ENCODE peak calls at places on chromosomes 3 and 15, in nine cellular contexts. K is AG10803, R is T follicular helper cell, P is putamen, I is hepatocyte, L is mucosa of descending colon, T is germinal center, Q is testis, J is B cell. F is an unnamed sample.

GRCh38 chr15:92011611-92012367 is 158.3 kb downstream of the SLCO3A1 start:
- DNase-seq in K (peak), R (no peak), P (no peak), I (no peak), L (no peak), T (peak), Q (peak), J (no peak), F (no peak)

GRCh38 chr3:57974796-57975388 is 33.3 kb upstream of the FLNB start:
- DNase-seq in K (peak), R (no peak), P (no peak), I (peak), L (no peak), T (no peak), Q (no peak), J (no peak), F (no peak)

GRCh38 chr3:47420511-47421484 is 40.0 kb downstream of the PTPN23 start:
- DNase-seq in K (peak), R (peak), P (peak), I (peak), L (peak), T (peak), Q (peak), J (peak), F (peak)

GRCh38 chr3:178966299-178967183 is 105.1 kb downstream of the ZMAT3 start:
- DNase-seq in K (peak), R (no peak), P (peak), I (peak), L (no peak), T (peak), Q (peak), J (no peak), F (no peak)

GRCh38 chr3:172289583-172289982 is 158.7 kb downstream of the GHSR start:
- DNase-seq in K (no peak), R (no peak), P (no peak), I (no peak), L (no peak), T (no peak), Q (peak), J (no peak), F (peak)

GRCh38 chr3:9110316-9110715 is 139.1 kb downstream of the SRGAP3 start:
- DNase-seq in K (no peak), R (no peak), P (no peak), I (no peak), L (no peak), T (no peak), Q (no peak), J (no peak), F (no peak)

GRCh38 chr15:33067456-33067855 is 127.1 kb downstream of the FMN1 start:
- DNase-seq in K (peak), R (no peak), P (no peak), I (no peak), L (no peak), T (no peak), Q (no peak), J (no peak), F (no peak)

GRCh38 chr3:4520013-4520881 is 27.1 kb downstream of the ITPR1 start:
- DNase-seq in K (no peak), R (no peak), P (no peak), I (no peak), L (no peak), T (no peak), Q (no peak), J (no peak), F (no peak)

GRCh38 chr3:185342458-185343169 is 20.3 kb upstream of the MAP3K13 start:
- DNase-seq in K (no peak), R (no peak), P (no peak), I (no peak), L (no peak), T (no peak), Q (no peak), J (no peak), F (no peak)

GRCh38 chr3:64915778-64916177 is 228.0 kb upstream of the ADAMTS9 start:
- DNase-seq in K (peak), R (no peak), P (no peak), I (peak), L (no peak), T (no peak), Q (no peak), J (no peak), F (no peak)

GRCh38 chr3:108293858-108294257 is 2.5 kb upstream of the HHLA2 start:
- DNase-seq in K (no peak), R (no peak), P (no peak), I (no peak), L (no peak), T (no peak), Q (no peak), J (no peak), F (peak)

GRCh38 chr15:48244923-48245322 is 38.8 kb downstream of the SLC12A1 start:
- DNase-seq in K (peak), R (no peak), P (no peak), I (no peak), L (no peak), T (no peak), Q (no peak), J (no peak), F (no peak)

GRCh38 chr15:28003302-28004037 is 95.6 kb downstream of the OCA2 start:
- DNase-seq in K (no peak), R (no peak), P (no peak), I (no peak), L (no peak), T (no peak), Q (no peak), J (no peak), F (no peak)

GRCh38 chr3:134597390-134597975 is 53.3 kb downstream of the KY start:
- DNase-seq in K (peak), R (no peak), P (no peak), I (no peak), L (no peak), T (no peak), Q (no peak), J (no peak), F (no peak)

GRCh38 chr3:16675805-16676204 is 70.6 kb upstream of the DAZL start:
- DNase-seq in K (no peak), R (no peak), P (no peak), I (no peak), L (no peak), T (no peak), Q (no peak), J (no peak), F (no peak)

GRCh38 chr3:171228228-171228627 is 201.7 kb upstream of the SLC2A2 start:
- DNase-seq in K (no peak), R (no peak), P (no peak), I (no peak), L (no peak), T (no peak), Q (no peak), J (no peak), F (no peak)

GRCh38 chr3:149575213-149575961 is 82.4 kb downstream of the WWTR1 start:
- DNase-seq in K (peak), R (no peak), P (no peak), I (peak), L (no peak), T (no peak), Q (peak), J (no peak), F (no peak)

GRCh38 chr15:40746916-40747418 is 8.1 kb downstream of the RMDN3 start:
- DNase-seq in K (peak), R (no peak), P (no peak), I (no peak), L (no peak), T (no peak), Q (no peak), J (no peak), F (no peak)

GRCh38 chr3:67593761-67594234 is 60.6 kb downstream of the SUCLG2 start:
- DNase-seq in K (peak), R (no peak), P (no peak), I (no peak), L (no peak), T (no peak), Q (no peak), J (no peak), F (no peak)

GRCh38 chr15:44261007-44261706 is 27.4 kb upstream of the GOLM2 start:
- DNase-seq in K (no peak), R (no peak), P (no peak), I (no peak), L (no peak), T (no peak), Q (no peak), J (no peak), F (no peak)

GRCh38 chr15:84671211-84671610 is 13.2 kb upstream of the NMB start:
- DNase-seq in K (peak), R (no peak), P (no peak), I (no peak), L (no peak), T (no peak), Q (no peak), J (no peak), F (no peak)

GRCh38 chr15:51401872-51402517 is 60.5 kb downstream of the GLDN start:
- DNase-seq in K (peak), R (no peak), P (no peak), I (peak), L (peak), T (peak), Q (peak), J (peak), F (peak)

GRCh38 chr15:44710236-44711088 is 661 bp downstream of the PATL2 start:
- DNase-seq in K (peak), R (no peak), P (no peak), I (peak), L (peak), T (peak), Q (peak), J (peak), F (peak)

GRCh38 chr3:49876567-49876966 is 6.9 kb upstream of the CAMKV start:
- DNase-seq in K (no peak), R (no peak), P (no peak), I (no peak), L (no peak), T (no peak), Q (no peak), J (no peak), F (no peak)

GRCh38 chr3:52245322-52246263 is at the start of gene PPM1M:
- DNase-seq in K (peak), R (peak), P (no peak), I (peak), L (peak), T (peak), Q (no peak), J (peak), F (peak)

GRCh38 chr15:31328425-31328998 is 1.9 kb downstream of the KLF13 start:
- DNase-seq in K (peak), R (peak), P (no peak), I (no peak), L (no peak), T (peak), Q (peak), J (peak), F (peak)

GRCh38 chr3:70748593-70748992 is 436.2 kb upstream of the MDFIC2 start:
- DNase-seq in K (no peak), R (no peak), P (no peak), I (no peak), L (no peak), T (no peak), Q (no peak), J (no peak), F (no peak)

GRCh38 chr15:51255533-51255932 is 82.9 kb downstream of the CYP19A1 start:
- DNase-seq in K (no peak), R (no peak), P (no peak), I (no peak), L (no peak), T (no peak), Q (no peak), J (no peak), F (no peak)

GRCh38 chr3:152193673-152194267 is 75.0 kb upstream of the MBNL1 start:
- DNase-seq in K (no peak), R (no peak), P (no peak), I (no peak), L (peak), T (no peak), Q (no peak), J (no peak), F (no peak)

GRCh38 chr15:29774900-29775299 is 47.4 kb downstream of the TJP1 start:
- DNase-seq in K (peak), R (no peak), P (no peak), I (no peak), L (no peak), T (no peak), Q (no peak), J (no peak), F (no peak)

GRCh38 chr3:188037116-188037718 is 116.7 kb upstream of the LPP start:
- DNase-seq in K (peak), R (no peak), P (no peak), I (peak), L (no peak), T (no peak), Q (peak), J (no peak), F (no peak)

GRCh38 chr15:59200560-59200959 is 6.1 kb upstream of the LDHAL6B start:
- DNase-seq in K (no peak), R (no peak), P (no peak), I (no peak), L (no peak), T (no peak), Q (no peak), J (no peak), F (no peak)

GRCh38 chr3:116140100-116140689 is 305.1 kb downstream of the LSAMP start:
- DNase-seq in K (peak), R (no peak), P (no peak), I (peak), L (no peak), T (peak), Q (no peak), J (no peak), F (no peak)

GRCh38 chr15:31270767-31271166 is 55.9 kb upstream of the KLF13 start:
- DNase-seq in K (no peak), R (no peak), P (no peak), I (no peak), L (no peak), T (no peak), Q (peak), J (no peak), F (no peak)

F was measured in GM13977.